ENCODE peak calls at places on chromosomes 6 and 20, in six cellular contexts. Q is HepG2, K is GM12878, Z is K562, S is H1, G is GM12891. J is an unnamed sample.

GRCh38 chr20:14142964-14143627 is 147.8 kb downstream of the MACROD2 start:
- DNase-seq in S (no peak), Z (no peak), K (no peak), G (no peak), Q (no peak), J (no peak)

GRCh38 chr6:110710115-110710514 is 105.2 kb downstream of the CDK19 start:
- DNase-seq in Q (no peak), Z (no peak), G (no peak), S (no peak), K (no peak), J (no peak)

GRCh38 chr6:43181621-43181941 is 415 bp upstream of the CUL9 start:
- DNase-seq in S (no peak), G (no peak), K (no peak), Q (no peak), Z (no peak), J (no peak)

GRCh38 chr20:11261533-11262000 is 587.8 kb upstream of the JAG1 start:
- DNase-seq in G (no peak), K (peak; percentile 38), Z (no peak), S (no peak), Q (no peak), J (no peak)

GRCh38 chr6:63582579-63583231 is 10.4 kb downstream of the LOC128125822 start:
- DNase-seq in S (no peak), G (no peak), Q (no peak), K (no peak), Z (no peak), J (no peak)

GRCh38 chr20:59835448-59836395 is 97.7 kb downstream of the SYCP2 start:
- DNase-seq in K (no peak), S (no peak), Z (no peak), Q (no peak), G (no peak), J (no peak)

GRCh38 chr20:17895641-17896246 is 72.8 kb downstream of the SNX5 start:
- DNase-seq in S (no peak), K (peak; percentile 11), G (no peak), Z (peak; percentile 28), Q (no peak), J (peak; percentile 54)

GRCh38 chr6:87617405-87617804 is 27.5 kb downstream of the ORC3 start:
- DNase-seq in Q (no peak), K (no peak), G (no peak), S (no peak), Z (no peak), J (no peak)

GRCh38 chr6:3841711-3842565 is 7.2 kb upstream of the FAM50B start:
- DNase-seq in G (no peak), Q (peak; percentile 30), K (no peak), Z (no peak), S (no peak), J (no peak)

GRCh38 chr6:121055572-121056163 is 278.6 kb downstream of the TBC1D32 start:
- DNase-seq in G (no peak), S (peak; percentile 3), Z (peak; percentile 58), Q (peak; percentile 54), K (peak; percentile 4), J (no peak)

GRCh38 chr20:61773081-61773631 is 292.5 kb downstream of the TAF4 start:
- DNase-seq in Z (no peak), S (no peak), Q (no peak), G (no peak), K (no peak), J (no peak)

GRCh38 chr20:61780066-61780465 is 285.6 kb downstream of the TAF4 start:
- DNase-seq in Z (no peak), S (no peak), G (no peak), K (no peak), Q (no peak), J (no peak)

GRCh38 chr20:2652724-2653510 is 485 bp downstream of the NOP56 start:
- DNase-seq in Q (peak; percentile 30), S (no peak), G (peak; percentile 46), K (no peak), Z (no peak), J (peak; percentile 37)

GRCh38 chr6:112245511-112246203 is 8.7 kb downstream of the LAMA4 start:
- DNase-seq in Z (no peak), G (no peak), K (no peak), Q (no peak), S (no peak), J (no peak)

GRCh38 chr20:33444797-33445560 is 1.4 kb upstream of the SNTA1 start:
- DNase-seq in S (no peak), Q (peak; percentile 75), G (no peak), Z (peak; percentile 55), K (no peak), J (no peak)

GRCh38 chr6:45898941-45899682 is 116.5 kb downstream of the CLIC5 start:
- DNase-seq in G (no peak), S (no peak), K (no peak), Q (no peak), Z (no peak), J (no peak)

GRCh38 chr6:39430968-39431523 is 108.5 kb upstream of the KCNK16 start:
- DNase-seq in S (no peak), K (no peak), Q (no peak), Z (no peak), G (no peak), J (no peak)

GRCh38 chr6:123804771-123805540 is 1.3 kb downstream of the NKAIN2 start:
- DNase-seq in G (no peak), Q (no peak), Z (no peak), K (no peak), S (no peak), J (no peak)

GRCh38 chr20:8094415-8094818 is 37.6 kb upstream of the PLCB1 start:
- DNase-seq in S (no peak), K (no peak), Q (no peak), Z (no peak), G (no peak), J (no peak)

GRCh38 chr20:17449039-17449438 is 82.1 kb downstream of the BFSP1 start:
- DNase-seq in G (no peak), S (no peak), Q (no peak), Z (peak; percentile 8), K (no peak), J (no peak)

GRCh38 chr20:49983848-49984408 is 1.1 kb downstream of the SNAI1 start:
- DNase-seq in Z (no peak), G (no peak), Q (no peak), S (no peak), K (no peak), J (no peak)

GRCh38 chr6:72760130-72760793 is 138.4 kb downstream of the KCNQ5 start:
- DNase-seq in K (no peak), S (no peak), Q (no peak), Z (no peak), G (no peak), J (no peak)

GRCh38 chr6:170135821-170136471 is 154.9 kb downstream of the DLL1 start:
- DNase-seq in G (no peak), K (no peak), S (no peak), Q (no peak), Z (no peak), J (no peak)

GRCh38 chr6:22612241-22612640 is 42.9 kb downstream of the HDGFL1 start:
- DNase-seq in Q (no peak), K (no peak), G (no peak), Z (peak; percentile 3), S (no peak), J (no peak)

GRCh38 chr6:5942591-5942990 is 64.1 kb downstream of the NRN1 start:
- DNase-seq in G (no peak), K (no peak), Q (no peak), S (no peak), Z (no peak), J (no peak)

GRCh38 chr6:100946021-100946540 is 65.0 kb upstream of the ASCC3 start:
- DNase-seq in G (no peak), Q (no peak), S (no peak), Z (no peak), K (no peak), J (no peak)

GRCh38 chr6:21587182-21587924 is 6.2 kb upstream of the SOX4 start:
- DNase-seq in Q (peak; percentile 21), G (peak; percentile 39), Z (no peak), S (no peak), K (no peak), J (peak; percentile 39)

GRCh38 chr6:22828179-22829062 is 259.1 kb downstream of the HDGFL1 start:
- DNase-seq in S (no peak), Q (peak; percentile 39), K (no peak), G (peak; percentile 3), Z (no peak), J (no peak)

GRCh38 chr6:939526-940252 is 246.8 kb upstream of the EXOC2 start:
- DNase-seq in Z (no peak), Q (no peak), K (no peak), G (no peak), S (no peak), J (no peak)

GRCh38 chr20:24969203-24970029 is 20.3 kb downstream of the CST7 start:
- DNase-seq in Z (no peak), G (no peak), Q (no peak), K (no peak), S (no peak), J (no peak)

GRCh38 chr20:8583209-8584106 is 451.4 kb downstream of the PLCB1 start:
- DNase-seq in K (no peak), S (no peak), Q (peak; percentile 73), G (no peak), Z (no peak), J (no peak)

DNA sequence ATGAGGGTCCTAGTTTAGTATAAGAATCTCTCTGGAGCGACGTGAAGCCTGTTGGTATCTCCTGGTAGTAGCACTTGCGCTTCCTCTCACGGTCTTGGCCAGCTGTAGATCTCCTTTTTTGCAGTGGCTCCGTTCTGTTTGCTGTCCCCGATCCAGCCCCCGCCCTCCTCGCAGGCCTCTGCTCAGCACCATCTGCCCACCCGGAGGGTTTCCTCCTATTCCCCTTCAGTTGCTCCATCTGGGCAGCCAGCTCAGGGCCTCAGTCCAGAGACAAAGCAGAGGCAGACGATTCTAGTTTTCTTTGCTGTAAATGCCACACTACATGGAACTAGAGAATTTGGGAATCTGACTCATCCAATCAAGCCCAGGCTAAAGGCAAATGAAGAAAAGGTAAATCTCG is 126.6 kb downstream of the TIAM2 start:
- DNase-seq in G (no peak), K (no peak), Z (no peak), Q (no peak), S (no peak), J (no peak)
- TF ChIP-seq TAF1 in G (no peak), K (no peak), Z (no peak), Q (no peak), S (peak; percentile 38), J (no peak)

GRCh38 chr20:38173237-38174156 is 8.4 kb upstream of the TGM2 start:
- DNase-seq in K (no peak), G (no peak), Z (peak; percentile 31), Q (peak; percentile 85), S (no peak), J (no peak)
- TF ChIP-seq POLR2AphosphoS5 in K (no peak), G (no peak), Z (no peak), Q (no peak), S (no peak), J (no peak)

GRCh38 chr6:70633870-70634269 is 33.8 kb upstream of the SMAP1 start:
- DNase-seq in Z (no peak), Q (no peak), S (no peak), K (no peak), G (no peak), J (no peak)

GRCh38 chr6:70638468-70638867 is 29.2 kb upstream of the SMAP1 start:
- DNase-seq in S (no peak), Z (no peak), K (no peak), Q (no peak), G (no peak), J (no peak)

GRCh38 chr6:70636589-70636988 is 31.1 kb upstream of the SMAP1 start:
- DNase-seq in G (no peak), Z (no peak), K (no peak), Q (no peak), S (no peak), J (no peak)
- TF ChIP-seq POLR2A in G (no peak), Z (no peak), K (no peak), Q (no peak), S (no peak), J (no peak)

GRCh38 chr20:44961868-44962267 is 1.7 kb upstream of the TOMM34 start:
- DNase-seq in Z (peak; percentile 48), S (no peak), K (no peak), G (no peak), Q (peak; percentile 30), J (no peak)
- TF ChIP-seq TAF1 in Z (no peak), S (no peak), K (no peak), G (no peak), Q (no peak), J (no peak)

J was measured in GM12892.